ENCODE peak calls at places on chromosomes 2 and 18, in eight cellular contexts. One of them, this sample, is unnamed.

GRCh38 chr2:37809525-37809924 is 115.6 kb upstream of the RMDN2 start:
- DNase-seq in MM.1S: no peak
- DNase-seq in B cell: no peak
- DNase-seq in GM12865: no peak
- DNase-seq in RWPE1: no peak
- DNase-seq in HFF-Myc: no peak
- DNase-seq in astrocyte of the spinal cord: peak
- DNase-seq in cardiac muscle cell: peak
- DNase-seq in this sample: peak

GRCh38 chr2:210617732-210618330 is 61.4 kb downstream of the CPS1 start:
- DNase-seq in HFF-Myc: peak
- DNase-seq in B cell: no peak
- DNase-seq in cardiac muscle cell: peak
- DNase-seq in MM.1S: peak
- DNase-seq in GM12865: peak
- DNase-seq in astrocyte of the spinal cord: peak
- DNase-seq in RWPE1: peak
- DNase-seq in this sample: peak

GRCh38 chr18:73987247-73987980 is 160.2 kb downstream of the FBXO15 start:
- DNase-seq in RWPE1: no peak
- DNase-seq in cardiac muscle cell: no peak
- DNase-seq in astrocyte of the spinal cord: peak
- DNase-seq in MM.1S: no peak
- DNase-seq in HFF-Myc: no peak
- DNase-seq in B cell: no peak
- DNase-seq in GM12865: no peak
- DNase-seq in this sample: no peak

GRCh38 chr18:58202406-58202730 is 158.3 kb downstream of the NEDD4L start:
- DNase-seq in B cell: no peak
- DNase-seq in GM12865: no peak
- DNase-seq in MM.1S: no peak
- DNase-seq in cardiac muscle cell: no peak
- DNase-seq in HFF-Myc: no peak
- DNase-seq in RWPE1: no peak
- DNase-seq in astrocyte of the spinal cord: no peak
- DNase-seq in this sample: no peak

GRCh38 chr2:199985625-199986207 is 30.3 kb downstream of the MAIP1 start:
- DNase-seq in HFF-Myc: peak
- DNase-seq in RWPE1: peak
- DNase-seq in GM12865: peak
- DNase-seq in B cell: no peak
- DNase-seq in cardiac muscle cell: peak
- DNase-seq in MM.1S: peak
- DNase-seq in astrocyte of the spinal cord: peak
- DNase-seq in this sample: peak

GRCh38 chr2:163970058-163970806 is 234.4 kb upstream of the FIGN start:
- DNase-seq in B cell: no peak
- DNase-seq in RWPE1: no peak
- DNase-seq in cardiac muscle cell: no peak
- DNase-seq in HFF-Myc: no peak
- DNase-seq in astrocyte of the spinal cord: no peak
- DNase-seq in MM.1S: no peak
- DNase-seq in GM12865: no peak
- DNase-seq in this sample: no peak

GRCh38 chr2:96715658-96716057 is 24.2 kb downstream of the LMAN2L start:
- DNase-seq in cardiac muscle cell: no peak
- DNase-seq in B cell: no peak
- DNase-seq in MM.1S: no peak
- DNase-seq in GM12865: no peak
- DNase-seq in astrocyte of the spinal cord: no peak
- DNase-seq in HFF-Myc: no peak
- DNase-seq in RWPE1: no peak
- DNase-seq in this sample: no peak

GRCh38 chr18:52288403-52289004 is 51.5 kb upstream of the DCC start:
- DNase-seq in RWPE1: peak
- DNase-seq in B cell: no peak
- DNase-seq in GM12865: peak
- DNase-seq in MM.1S: peak
- DNase-seq in cardiac muscle cell: peak
- DNase-seq in astrocyte of the spinal cord: no peak
- DNase-seq in HFF-Myc: no peak
- DNase-seq in this sample: peak

GRCh38 chr18:57668021-57668420 is 46.4 kb upstream of the NARS1 start:
- DNase-seq in RWPE1: no peak
- DNase-seq in B cell: no peak
- DNase-seq in MM.1S: no peak
- DNase-seq in HFF-Myc: no peak
- DNase-seq in GM12865: no peak
- DNase-seq in astrocyte of the spinal cord: no peak
- DNase-seq in cardiac muscle cell: no peak
- DNase-seq in this sample: no peak

GRCh38 chr2:60880633-60880987 is 764 bp upstream of the REL start:
- DNase-seq in RWPE1: no peak
- DNase-seq in HFF-Myc: no peak
- DNase-seq in astrocyte of the spinal cord: no peak
- DNase-seq in B cell: no peak
- DNase-seq in cardiac muscle cell: no peak
- DNase-seq in MM.1S: no peak
- DNase-seq in GM12865: no peak
- DNase-seq in this sample: no peak

DNA sequence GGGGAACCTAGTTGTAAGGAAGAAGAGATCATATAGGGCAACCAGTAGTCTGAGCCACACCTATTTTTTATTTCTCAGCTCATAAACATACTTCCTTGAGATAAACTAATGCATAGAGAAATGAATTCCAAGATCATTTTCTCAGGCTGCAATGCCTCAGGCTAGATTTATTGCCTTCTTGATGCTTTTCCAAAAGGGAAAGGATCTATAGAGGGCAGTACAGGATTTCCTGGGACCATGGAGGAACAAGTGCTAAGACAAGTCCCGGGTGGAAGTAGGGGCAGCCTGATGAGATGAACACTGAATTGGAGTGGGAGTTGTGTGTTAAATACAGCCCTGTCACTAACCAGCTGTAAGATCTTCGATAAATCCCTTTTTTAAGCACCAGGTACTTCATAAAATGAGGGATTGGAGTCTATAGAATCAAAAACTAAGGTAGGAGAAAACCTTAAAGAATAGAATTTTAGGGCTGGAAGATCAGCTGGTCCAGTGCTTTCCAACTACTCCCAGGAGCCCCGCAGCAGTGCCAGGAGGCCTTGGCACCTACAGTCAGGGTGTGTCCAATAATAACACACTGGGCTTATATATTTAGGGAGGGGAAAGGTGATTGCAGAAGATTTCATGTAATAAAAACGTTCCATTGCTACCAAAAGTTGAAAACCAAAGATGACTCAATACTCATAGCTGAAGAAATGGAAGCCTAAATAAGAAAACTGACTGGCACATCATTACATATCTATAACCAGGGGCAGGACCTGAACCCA is 58.1 kb downstream of the SERTAD2 start:
- DNase-seq in MM.1S: no peak
- DNase-seq in GM12865: no peak
- DNase-seq in B cell: no peak
- DNase-seq in RWPE1: no peak
- DNase-seq in astrocyte of the spinal cord: peak
- DNase-seq in cardiac muscle cell: peak
- DNase-seq in HFF-Myc: no peak
- DNase-seq in this sample: no peak
- TF ChIP-seq CTCF in MM.1S: no peak
- TF ChIP-seq CTCF in GM12865: no peak
- TF ChIP-seq CTCF in B cell: no peak
- TF ChIP-seq CTCF in RWPE1: no peak
- TF ChIP-seq CTCF in astrocyte of the spinal cord: peak
- TF ChIP-seq CTCF in cardiac muscle cell: peak
- TF ChIP-seq CTCF in HFF-Myc: no peak
- TF ChIP-seq CTCF in this sample: no peak

GRCh38 chr2:120879401-120880295 is 144.0 kb downstream of the GLI2 start:
- DNase-seq in GM12865: no peak
- DNase-seq in RWPE1: peak
- DNase-seq in MM.1S: no peak
- DNase-seq in B cell: no peak
- DNase-seq in astrocyte of the spinal cord: peak
- DNase-seq in HFF-Myc: no peak
- DNase-seq in cardiac muscle cell: no peak
- DNase-seq in this sample: no peak
- TF ChIP-seq CTCF in GM12865: no peak
- TF ChIP-seq CTCF in RWPE1: no peak
- TF ChIP-seq CTCF in MM.1S: no peak
- TF ChIP-seq CTCF in B cell: no peak
- TF ChIP-seq CTCF in astrocyte of the spinal cord: peak
- TF ChIP-seq CTCF in HFF-Myc: peak
- TF ChIP-seq CTCF in cardiac muscle cell: no peak
- TF ChIP-seq CTCF in this sample: no peak

GRCh38 chr2:116952254-116952653 is 862.2 kb upstream of the DDX18 start:
- DNase-seq in HFF-Myc: no peak
- DNase-seq in cardiac muscle cell: peak
- DNase-seq in MM.1S: no peak
- DNase-seq in RWPE1: peak
- DNase-seq in astrocyte of the spinal cord: no peak
- DNase-seq in GM12865: no peak
- DNase-seq in B cell: no peak
- DNase-seq in this sample: no peak
- TF ChIP-seq CTCF in HFF-Myc: no peak
- TF ChIP-seq CTCF in cardiac muscle cell: no peak
- TF ChIP-seq CTCF in MM.1S: peak
- TF ChIP-seq CTCF in RWPE1: peak
- TF ChIP-seq CTCF in astrocyte of the spinal cord: peak
- TF ChIP-seq CTCF in GM12865: no peak
- TF ChIP-seq CTCF in B cell: no peak
- TF ChIP-seq CTCF in this sample: no peak

GRCh38 chr18:59308201-59309014 is 10.0 kb downstream of the CPLX4 start:
- DNase-seq in HFF-Myc: peak
- DNase-seq in astrocyte of the spinal cord: peak
- DNase-seq in GM12865: peak
- DNase-seq in cardiac muscle cell: peak
- DNase-seq in B cell: no peak
- DNase-seq in MM.1S: peak
- DNase-seq in RWPE1: peak
- DNase-seq in this sample: peak
- TF ChIP-seq CTCF in HFF-Myc: peak
- TF ChIP-seq CTCF in astrocyte of the spinal cord: peak
- TF ChIP-seq CTCF in GM12865: peak
- TF ChIP-seq CTCF in cardiac muscle cell: peak
- TF ChIP-seq CTCF in B cell: peak
- TF ChIP-seq CTCF in MM.1S: peak
- TF ChIP-seq CTCF in RWPE1: peak
- TF ChIP-seq CTCF in this sample: peak

GRCh38 chr2:44295636-44296359 is 20.5 kb downstream of the SLC3A1 start:
- DNase-seq in MM.1S: peak
- DNase-seq in HFF-Myc: no peak
- DNase-seq in GM12865: peak
- DNase-seq in RWPE1: no peak
- DNase-seq in astrocyte of the spinal cord: no peak
- DNase-seq in B cell: no peak
- DNase-seq in cardiac muscle cell: peak
- DNase-seq in this sample: peak
- TF ChIP-seq CTCF in MM.1S: peak
- TF ChIP-seq CTCF in HFF-Myc: peak
- TF ChIP-seq CTCF in GM12865: peak
- TF ChIP-seq CTCF in RWPE1: no peak
- TF ChIP-seq CTCF in astrocyte of the spinal cord: peak
- TF ChIP-seq CTCF in B cell: no peak
- TF ChIP-seq CTCF in cardiac muscle cell: no peak
- TF ChIP-seq CTCF in this sample: no peak

GRCh38 chr2:27220091-27220490 is 2.9 kb downstream of the CAD start:
- DNase-seq in HFF-Myc: no peak
- DNase-seq in B cell: no peak
- DNase-seq in GM12865: no peak
- DNase-seq in MM.1S: no peak
- DNase-seq in RWPE1: no peak
- DNase-seq in cardiac muscle cell: no peak
- DNase-seq in astrocyte of the spinal cord: no peak
- DNase-seq in this sample: no peak

GRCh38 chr2:27218614-27219013 is 1.4 kb downstream of the CAD start:
- DNase-seq in cardiac muscle cell: no peak
- DNase-seq in RWPE1: no peak
- DNase-seq in B cell: peak
- DNase-seq in HFF-Myc: no peak
- DNase-seq in MM.1S: no peak
- DNase-seq in GM12865: no peak
- DNase-seq in astrocyte of the spinal cord: no peak
- DNase-seq in this sample: no peak

GRCh38 chr2:27216416-27217137 is 592 bp upstream of the CAD start:
- DNase-seq in HFF-Myc: no peak
- DNase-seq in astrocyte of the spinal cord: no peak
- DNase-seq in cardiac muscle cell: no peak
- DNase-seq in GM12865: no peak
- DNase-seq in MM.1S: no peak
- DNase-seq in B cell: peak
- DNase-seq in RWPE1: no peak
- DNase-seq in this sample: no peak

GRCh38 chr2:27214936-27215335 is 2.2 kb upstream of the CAD start:
- DNase-seq in RWPE1: no peak
- DNase-seq in astrocyte of the spinal cord: no peak
- DNase-seq in HFF-Myc: peak
- DNase-seq in cardiac muscle cell: no peak
- DNase-seq in GM12865: no peak
- DNase-seq in MM.1S: no peak
- DNase-seq in B cell: peak
- DNase-seq in this sample: no peak

DNA sequence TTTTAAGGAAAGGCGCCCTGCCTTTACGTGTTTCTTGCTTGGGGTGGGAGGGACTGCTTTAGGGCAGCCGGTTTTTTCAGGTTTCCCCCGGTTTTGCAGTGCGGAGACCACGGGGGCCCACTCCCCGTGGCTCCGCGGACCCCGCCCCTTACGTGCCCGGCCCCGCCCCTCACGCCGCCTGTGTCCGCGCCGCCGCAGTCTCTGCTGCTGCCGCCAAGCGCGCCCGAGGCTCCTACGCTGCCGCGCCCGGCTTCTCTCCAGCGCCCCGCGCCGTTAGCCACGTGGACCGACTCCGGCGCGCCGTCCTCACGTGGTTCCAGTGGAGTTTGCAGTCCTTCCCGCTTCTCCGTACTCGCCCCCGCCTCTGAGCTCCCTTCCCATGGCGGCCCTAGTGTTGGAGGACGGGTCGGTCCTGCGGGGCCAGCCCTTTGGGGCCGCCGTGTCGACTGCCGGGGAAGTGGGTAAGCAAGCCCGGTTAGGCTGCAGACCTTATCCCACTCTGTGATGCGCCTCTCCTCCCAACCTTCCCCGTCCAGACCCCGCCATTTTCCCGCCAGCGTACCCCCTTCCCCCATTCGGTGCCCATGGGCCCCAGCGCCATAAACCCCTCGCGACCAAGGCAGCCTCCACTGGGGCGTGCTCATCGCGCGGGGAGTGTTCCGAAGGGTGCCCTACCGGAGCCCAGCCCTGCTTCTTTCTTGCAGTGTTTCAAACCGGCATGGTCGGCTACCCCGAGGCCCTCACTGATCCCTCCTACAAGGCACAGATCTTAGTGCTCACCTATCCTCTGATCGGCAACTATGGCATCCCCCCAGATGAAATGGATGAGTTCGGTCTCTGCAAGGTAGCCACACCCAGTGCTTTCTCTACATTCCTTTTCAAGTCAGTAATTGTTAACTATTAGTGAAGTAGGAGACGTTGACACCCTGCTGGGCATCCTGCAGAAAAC is at the start of gene CAD:
- DNase-seq in B cell: peak
- DNase-seq in MM.1S: peak
- DNase-seq in HFF-Myc: peak
- DNase-seq in astrocyte of the spinal cord: peak
- DNase-seq in cardiac muscle cell: peak
- DNase-seq in GM12865: peak
- DNase-seq in RWPE1: peak
- DNase-seq in this sample: peak
- TF ChIP-seq CTCF in B cell: no peak
- TF ChIP-seq CTCF in MM.1S: peak
- TF ChIP-seq CTCF in HFF-Myc: no peak
- TF ChIP-seq CTCF in astrocyte of the spinal cord: no peak
- TF ChIP-seq CTCF in cardiac muscle cell: peak
- TF ChIP-seq CTCF in GM12865: peak
- TF ChIP-seq CTCF in RWPE1: no peak
- TF ChIP-seq CTCF in this sample: no peak

GRCh38 chr2:160022162-160022561 is 40.3 kb downstream of the PLA2R1 start:
- DNase-seq in B cell: no peak
- DNase-seq in MM.1S: peak
- DNase-seq in HFF-Myc: no peak
- DNase-seq in RWPE1: no peak
- DNase-seq in astrocyte of the spinal cord: no peak
- DNase-seq in cardiac muscle cell: no peak
- DNase-seq in GM12865: peak
- DNase-seq in this sample: no peak
- TF ChIP-seq CTCF in B cell: peak
- TF ChIP-seq CTCF in MM.1S: peak
- TF ChIP-seq CTCF in HFF-Myc: peak
- TF ChIP-seq CTCF in RWPE1: peak
- TF ChIP-seq CTCF in astrocyte of the spinal cord: peak
- TF ChIP-seq CTCF in cardiac muscle cell: peak
- TF ChIP-seq CTCF in GM12865: peak
- TF ChIP-seq CTCF in this sample: peak